ENCODE peak calls at places on chromosomes 6 and 20, in seven cellular contexts. One of them, this sample, is unnamed.

GRCh38 chr6:11525468-11526155 is 11.9 kb upstream of the TMEM170B start:
- DNase-seq in A549: no peak
- DNase-seq in SK-N-SH: no peak
- DNase-seq in GM12878: no peak
- DNase-seq in GM23338: no peak
- DNase-seq in HL-60: peak
- DNase-seq in HepG2: no peak
- DNase-seq in this sample: no peak

GRCh38 chr6:46993846-46994245 is 48.3 kb downstream of the ADGRF1 start:
- DNase-seq in GM23338: no peak
- DNase-seq in SK-N-SH: no peak
- DNase-seq in HL-60: no peak
- DNase-seq in GM12878: no peak
- DNase-seq in A549: peak
- DNase-seq in HepG2: peak
- DNase-seq in this sample: peak

GRCh38 chr6:31525553-31525931 is 3.2 kb upstream of the MCCD1 start:
- DNase-seq in A549: no peak
- DNase-seq in HepG2: no peak
- DNase-seq in HL-60: no peak
- DNase-seq in GM23338: no peak
- DNase-seq in GM12878: no peak
- DNase-seq in SK-N-SH: no peak
- DNase-seq in this sample: no peak

GRCh38 chr6:1995521-1996110 is 249.8 kb downstream of the GMDS start:
- DNase-seq in HL-60: no peak
- DNase-seq in A549: no peak
- DNase-seq in GM23338: peak
- DNase-seq in GM12878: no peak
- DNase-seq in SK-N-SH: no peak
- DNase-seq in HepG2: no peak
- DNase-seq in this sample: no peak

GRCh38 chr20:45450097-45450818 is 19.3 kb upstream of the WFDC2 start:
- DNase-seq in HepG2: peak
- DNase-seq in GM23338: peak
- DNase-seq in HL-60: peak
- DNase-seq in GM12878: no peak
- DNase-seq in SK-N-SH: peak
- DNase-seq in A549: peak
- DNase-seq in this sample: peak

GRCh38 chr6:155582016-155582991 is 126.7 kb upstream of the NOX3 start:
- DNase-seq in GM23338: no peak
- DNase-seq in SK-N-SH: no peak
- DNase-seq in A549: no peak
- DNase-seq in HepG2: no peak
- DNase-seq in HL-60: no peak
- DNase-seq in GM12878: no peak
- DNase-seq in this sample: no peak

GRCh38 chr6:45423111-45423900 is 45.6 kb upstream of the SUPT3H start:
- DNase-seq in A549: no peak
- DNase-seq in HepG2: no peak
- DNase-seq in GM23338: peak
- DNase-seq in SK-N-SH: peak
- DNase-seq in GM12878: no peak
- DNase-seq in HL-60: no peak
- DNase-seq in this sample: no peak

GRCh38 chr20:18984238-18985200 is 170.9 kb downstream of the SCP2D1 start:
- DNase-seq in GM23338: no peak
- DNase-seq in GM12878: no peak
- DNase-seq in HepG2: no peak
- DNase-seq in SK-N-SH: no peak
- DNase-seq in HL-60: no peak
- DNase-seq in A549: no peak
- DNase-seq in this sample: no peak

GRCh38 chr6:133568970-133569889 is 319.7 kb upstream of the TCF21 start:
- DNase-seq in HepG2: peak
- DNase-seq in GM23338: peak
- DNase-seq in HL-60: no peak
- DNase-seq in A549: peak
- DNase-seq in SK-N-SH: peak
- DNase-seq in GM12878: no peak
- DNase-seq in this sample: peak

GRCh38 chr6:74873911-74874310 is 331.9 kb downstream of the COL12A1 start:
- DNase-seq in A549: no peak
- DNase-seq in SK-N-SH: no peak
- DNase-seq in HepG2: no peak
- DNase-seq in GM12878: no peak
- DNase-seq in GM23338: no peak
- DNase-seq in HL-60: no peak
- DNase-seq in this sample: no peak

GRCh38 chr6:39901116-39901655 is 33.1 kb downstream of the MOCS1 start:
- DNase-seq in SK-N-SH: no peak
- DNase-seq in HL-60: no peak
- DNase-seq in A549: no peak
- DNase-seq in GM12878: no peak
- DNase-seq in GM23338: no peak
- DNase-seq in HepG2: no peak
- DNase-seq in this sample: no peak

GRCh38 chr6:6546318-6547110 is 42.0 kb upstream of the LY86 start:
- DNase-seq in HepG2: no peak
- DNase-seq in HL-60: peak
- DNase-seq in GM23338: peak
- DNase-seq in SK-N-SH: peak
- DNase-seq in A549: peak
- DNase-seq in GM12878: no peak
- DNase-seq in this sample: no peak

GRCh38 chr6:40733290-40733689 is 146.1 kb upstream of the LRFN2 start:
- DNase-seq in GM23338: no peak
- DNase-seq in HL-60: no peak
- DNase-seq in A549: no peak
- DNase-seq in HepG2: no peak
- DNase-seq in SK-N-SH: no peak
- DNase-seq in GM12878: no peak
- DNase-seq in this sample: no peak

GRCh38 chr6:143224516-143224915 is 163.8 kb downstream of the AIG1 start:
- DNase-seq in HepG2: no peak
- DNase-seq in SK-N-SH: no peak
- DNase-seq in A549: no peak
- DNase-seq in HL-60: no peak
- DNase-seq in GM12878: no peak
- DNase-seq in GM23338: no peak
- DNase-seq in this sample: no peak

GRCh38 chr20:59159091-59159821 is 4.4 kb upstream of the ZNF831 start:
- DNase-seq in GM12878: no peak
- DNase-seq in HL-60: no peak
- DNase-seq in HepG2: no peak
- DNase-seq in A549: no peak
- DNase-seq in GM23338: peak
- DNase-seq in SK-N-SH: no peak
- DNase-seq in this sample: no peak

GRCh38 chr6:101226677-101227135 is 166.8 kb upstream of the GRIK2 start:
- DNase-seq in SK-N-SH: no peak
- DNase-seq in GM12878: no peak
- DNase-seq in A549: peak
- DNase-seq in HepG2: peak
- DNase-seq in HL-60: no peak
- DNase-seq in GM23338: peak
- DNase-seq in this sample: no peak

GRCh38 chr6:90155114-90155513 is 141.5 kb downstream of the BACH2 start:
- DNase-seq in GM12878: no peak
- DNase-seq in HepG2: no peak
- DNase-seq in SK-N-SH: no peak
- DNase-seq in A549: no peak
- DNase-seq in GM23338: no peak
- DNase-seq in HL-60: no peak
- DNase-seq in this sample: no peak

GRCh38 chr6:86192123-86192522 is 549.4 kb upstream of the SYNCRIP start:
- DNase-seq in A549: no peak
- DNase-seq in GM12878: no peak
- DNase-seq in HepG2: peak
- DNase-seq in HL-60: no peak
- DNase-seq in SK-N-SH: no peak
- DNase-seq in GM23338: peak
- DNase-seq in this sample: no peak

GRCh38 chr20:4234128-4234527 is 218.8 kb upstream of the RNF24 start:
- DNase-seq in HepG2: no peak
- DNase-seq in HL-60: no peak
- DNase-seq in GM12878: no peak
- DNase-seq in A549: no peak
- DNase-seq in GM23338: no peak
- DNase-seq in SK-N-SH: no peak
- DNase-seq in this sample: no peak

GRCh38 chr6:13281630-13282156 is 46.6 kb downstream of the TBC1D7 start:
- DNase-seq in HL-60: no peak
- DNase-seq in GM23338: no peak
- DNase-seq in GM12878: no peak
- DNase-seq in A549: no peak
- DNase-seq in SK-N-SH: no peak
- DNase-seq in HepG2: no peak
- DNase-seq in this sample: no peak

GRCh38 chr6:13280253-13280652 is 48.1 kb downstream of the TBC1D7 start:
- DNase-seq in A549: no peak
- DNase-seq in GM12878: no peak
- DNase-seq in SK-N-SH: no peak
- DNase-seq in GM23338: no peak
- DNase-seq in HL-60: no peak
- DNase-seq in HepG2: no peak
- DNase-seq in this sample: no peak

GRCh38 chr6:13278184-13278583 is 50.2 kb downstream of the TBC1D7 start:
- DNase-seq in SK-N-SH: peak
- DNase-seq in HepG2: no peak
- DNase-seq in A549: no peak
- DNase-seq in GM12878: no peak
- DNase-seq in GM23338: peak
- DNase-seq in HL-60: no peak
- DNase-seq in this sample: no peak

GRCh38 chr6:13277231-13277630 is 51.1 kb downstream of the TBC1D7 start:
- DNase-seq in SK-N-SH: no peak
- DNase-seq in GM12878: no peak
- DNase-seq in HepG2: no peak
- DNase-seq in A549: no peak
- DNase-seq in GM23338: no peak
- DNase-seq in HL-60: no peak
- DNase-seq in this sample: no peak

GRCh38 chr6:13278991-13279390 is 49.3 kb downstream of the TBC1D7 start:
- DNase-seq in SK-N-SH: no peak
- DNase-seq in GM12878: no peak
- DNase-seq in HepG2: no peak
- DNase-seq in HL-60: no peak
- DNase-seq in GM23338: no peak
- DNase-seq in A549: no peak
- DNase-seq in this sample: no peak
- TF ChIP-seq REST in SK-N-SH: no peak
- TF ChIP-seq REST in GM12878: no peak
- TF ChIP-seq REST in HepG2: no peak
- TF ChIP-seq REST in HL-60: no peak
- TF ChIP-seq REST in GM23338: no peak
- TF ChIP-seq REST in A549: no peak
- TF ChIP-seq REST in this sample: no peak

GRCh38 chr20:62069741-62070216 is 4.1 kb upstream of the TAF4 start:
- DNase-seq in SK-N-SH: no peak
- DNase-seq in GM12878: no peak
- DNase-seq in HepG2: no peak
- DNase-seq in GM23338: no peak
- DNase-seq in HL-60: no peak
- DNase-seq in A549: no peak
- DNase-seq in this sample: no peak
- TF ChIP-seq REST in SK-N-SH: no peak
- TF ChIP-seq REST in GM12878: no peak
- TF ChIP-seq REST in HepG2: no peak
- TF ChIP-seq REST in GM23338: no peak
- TF ChIP-seq REST in HL-60: no peak
- TF ChIP-seq REST in A549: no peak
- TF ChIP-seq REST in this sample: no peak

DNA sequence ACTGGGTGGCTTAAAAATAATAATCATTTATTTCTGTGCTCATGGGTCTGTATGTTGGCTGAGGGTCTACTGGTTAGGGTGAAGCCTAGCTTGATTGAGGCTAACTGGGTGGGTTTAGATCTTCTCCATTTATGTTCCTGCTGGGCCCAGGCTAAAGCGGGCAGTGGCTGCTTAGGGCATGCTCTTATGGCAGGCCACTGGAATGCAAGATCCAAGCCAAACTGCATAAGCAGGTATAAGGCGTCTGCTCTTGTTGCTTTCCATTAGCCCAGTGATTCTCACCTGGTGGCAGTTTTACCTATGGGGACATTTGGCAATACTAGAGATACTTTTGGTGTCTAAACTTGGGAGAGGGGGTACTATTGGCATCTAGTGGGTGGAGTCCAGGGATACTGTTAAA is 44.5 kb downstream of the QKI start:
- DNase-seq in GM12878: no peak
- DNase-seq in SK-N-SH: no peak
- DNase-seq in HL-60: no peak
- DNase-seq in GM23338: peak
- DNase-seq in HepG2: no peak
- DNase-seq in A549: no peak
- DNase-seq in this sample: no peak
- TF ChIP-seq REST in GM12878: no peak
- TF ChIP-seq REST in SK-N-SH: no peak
- TF ChIP-seq REST in HL-60: no peak
- TF ChIP-seq REST in GM23338: no peak
- TF ChIP-seq REST in HepG2: no peak
- TF ChIP-seq REST in A549: no peak
- TF ChIP-seq REST in this sample: no peak

DNA sequence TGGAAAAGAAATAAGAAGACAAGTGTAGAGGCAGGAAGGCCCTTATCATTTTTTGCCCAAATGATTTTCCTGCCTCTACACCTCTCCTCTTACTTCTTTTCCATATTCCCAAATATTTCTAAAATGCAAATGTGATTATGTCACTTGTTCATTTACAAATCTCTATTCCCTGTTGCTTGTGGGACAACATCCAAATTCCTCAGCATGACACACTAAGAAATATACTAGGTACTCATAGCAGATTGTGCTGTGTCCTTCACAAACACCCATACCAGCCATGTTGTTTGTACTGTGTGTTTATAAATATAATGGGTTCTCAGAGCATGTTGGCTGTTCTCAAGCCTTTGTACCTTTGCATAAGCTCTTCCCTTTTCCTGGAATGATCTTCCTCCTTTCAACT is 17.7 kb upstream of the FYN start:
- DNase-seq in HL-60: no peak
- DNase-seq in HepG2: no peak
- DNase-seq in GM23338: no peak
- DNase-seq in GM12878: no peak
- DNase-seq in SK-N-SH: no peak
- DNase-seq in A549: no peak
- DNase-seq in this sample: no peak
- TF ChIP-seq REST in HL-60: no peak
- TF ChIP-seq REST in HepG2: no peak
- TF ChIP-seq REST in GM23338: no peak
- TF ChIP-seq REST in GM12878: no peak
- TF ChIP-seq REST in SK-N-SH: no peak
- TF ChIP-seq REST in A549: no peak
- TF ChIP-seq REST in this sample: no peak